ENCODE peak calls at places on chromosome 21, in ten cellular contexts. J is sigmoid colon, W is HepG2, C is K562, P is A549, F is transverse colon, H is esophagus muscularis mucosa, X is ovary, Z is upper lobe of left lung, V is stomach. Q is an unnamed sample.
A peak's percentile ranks its signal among the peaks of the same experiment; 100 is the strongest.

GRCh38 chr21:32940079-32941014 is 85.4 kb upstream of the OLIG2 start:
- DNase-seq in J (no peak), W (peak; percentile 39), C (peak; percentile 75), P (peak; percentile 7), F (peak; percentile 41), H (no peak), X (no peak), Z (no peak), V (peak; percentile 44), Q (no peak)

GRCh38 chr21:32590130-32590529 is 4.8 kb upstream of the TCP10L start:
- DNase-seq in J (no peak), W (no peak), C (no peak), P (no peak), F (no peak), H (no peak), X (no peak), Z (no peak), V (no peak), Q (no peak)

GRCh38 chr21:38766987-38767722 is 38.6 kb upstream of the ETS2 start:
- DNase-seq in J (no peak), W (peak; percentile 20), C (no peak), P (no peak), F (peak; percentile 42), H (no peak), X (no peak), Z (no peak), V (peak; percentile 29), Q (no peak)

GRCh38 chr21:20445971-20446370 is 552.2 kb upstream of the NCAM2 start:
- DNase-seq in J (no peak), W (no peak), C (no peak), P (no peak), F (no peak), H (no peak), X (no peak), Z (no peak), V (no peak), Q (no peak)

GRCh38 chr21:31612889-31613785 is 46.4 kb upstream of the SOD1 start:
- DNase-seq in J (no peak), W (no peak), C (no peak), P (no peak), F (no peak), H (no peak), X (no peak), Z (peak; percentile 9), V (no peak), Q (no peak)

GRCh38 chr21:23507501-23507900 is 2099.8 kb downstream of the MRPL39 start:
- DNase-seq in J (no peak), W (no peak), C (no peak), P (no peak), F (no peak), H (no peak), X (no peak), Z (no peak), V (no peak), Q (no peak)

GRCh38 chr21:39007532-39007931 is 175.7 kb downstream of the PSMG1 start:
- DNase-seq in J (no peak), W (no peak), C (no peak), P (no peak), F (no peak), H (no peak), X (no peak), Z (no peak), V (no peak), Q (no peak)

GRCh38 chr21:39386194-39386593 is 37.3 kb upstream of the HMGN1 start:
- DNase-seq in J (peak; percentile 69), W (peak; percentile 75), C (no peak), P (no peak), F (no peak), H (no peak), X (peak; percentile 42), Z (peak; percentile 62), V (peak; percentile 37), Q (no peak)

GRCh38 chr21:33140288-33140687 is 70.3 kb downstream of the OLIG1 start:
- DNase-seq in J (no peak), W (no peak), C (no peak), P (no peak), F (no peak), H (no peak), X (no peak), Z (no peak), V (no peak), Q (no peak)

GRCh38 chr21:36321325-36322082 is 1.5 kb downstream of the MORC3 start:
- DNase-seq in J (no peak), W (no peak), C (peak; percentile 23), P (no peak), F (no peak), H (no peak), X (peak; percentile 8), Z (no peak), V (peak; percentile 33), Q (no peak)

GRCh38 chr21:22544747-22545146 is 1546.5 kb downstream of the NCAM2 start:
- DNase-seq in J (no peak), W (no peak), C (no peak), P (no peak), F (no peak), H (no peak), X (no peak), Z (no peak), V (no peak), Q (no peak)

GRCh38 chr21:31405638-31406037 is 61.6 kb upstream of the TIAM1 start:
- DNase-seq in J (peak; percentile 42), W (no peak), C (no peak), P (no peak), F (no peak), H (no peak), X (no peak), Z (no peak), V (no peak), Q (no peak)

GRCh38 chr21:31873696-31874599 is 1.1 kb downstream of the HUNK start:
- DNase-seq in J (peak; percentile 72), W (no peak), C (peak; percentile 77), P (peak; percentile 36), F (peak; percentile 68), H (no peak), X (no peak), Z (peak; percentile 94), V (peak; percentile 51), Q (no peak)

GRCh38 chr21:15172963-15173362 is 108.2 kb upstream of the NRIP1 start:
- DNase-seq in J (no peak), W (peak; percentile 31), C (no peak), P (no peak), F (no peak), H (no peak), X (no peak), Z (no peak), V (no peak), Q (no peak)

GRCh38 chr21:44350773-44351481 is 2.5 kb upstream of the TRPM2 start:
- DNase-seq in J (no peak), W (no peak), C (no peak), P (no peak), F (no peak), H (no peak), X (no peak), Z (peak; percentile 79), V (no peak), Q (peak; percentile 57)
- H3K4me1 ChIP-seq in J (peaks cover 10% of the 10 kb centered on the region), W (peaks cover 22% of the 10 kb centered on the region), C (no peaks in the 10 kb centered on the region), P (no peaks in the 10 kb centered on the region), F (no peaks in the 10 kb centered on the region), H (peaks cover 12% of the 10 kb centered on the region), X (no peaks in the 10 kb centered on the region), Z (peaks cover 6% of the 10 kb centered on the region), V (no peaks in the 10 kb centered on the region), Q (peaks cover 24% of the 10 kb centered on the region)

GRCh38 chr21:26843912-26844257 is 1.3 kb downstream of the ADAMTS1 start:
- DNase-seq in J (no peak), W (no peak), C (no peak), P (no peak), F (no peak), H (no peak), X (no peak), Z (no peak), V (no peak), Q (no peak)

GRCh38 chr21:26840912-26841311 is 4.3 kb downstream of the ADAMTS1 start:
- DNase-seq in J (peak; percentile 84), W (no peak), C (no peak), P (no peak), F (no peak), H (no peak), X (peak; percentile 37), Z (no peak), V (no peak), Q (no peak)

GRCh38 chr21:26840206-26840605 is 5.0 kb downstream of the ADAMTS1 start:
- DNase-seq in J (no peak), W (no peak), C (no peak), P (no peak), F (no peak), H (no peak), X (no peak), Z (peak; percentile 10), V (no peak), Q (no peak)

GRCh38 chr21:26842976-26843911 is 2.0 kb downstream of the ADAMTS1 start:
- DNase-seq in J (peak; percentile 97), W (no peak), C (no peak), P (no peak), F (peak; percentile 87), H (peak; percentile 98), X (peak; percentile 92), Z (peak; percentile 93), V (peak; percentile 87), Q (peak; percentile 95)

GRCh38 chr21:26842300-26842699 is 2.9 kb downstream of the ADAMTS1 start:
- DNase-seq in J (no peak), W (no peak), C (no peak), P (no peak), F (no peak), H (no peak), X (no peak), Z (no peak), V (no peak), Q (no peak)
- TF ChIP-seq EP300 in J (no peak), W (no peak), C (no peak), P (no peak), F (no peak), H (no peak), X (no peak), Z (no peak), V (no peak), Q (no peak)

GRCh38 chr21:30268608-30269197 is 14.0 kb downstream of the KRTAP24-1 start:
- DNase-seq in J (no peak), W (no peak), C (peak; percentile 41), P (no peak), F (no peak), H (no peak), X (no peak), Z (no peak), V (no peak), Q (no peak)
- H3K4me1 ChIP-seq in J (no peaks in the 10 kb centered on the region), W (no peaks in the 10 kb centered on the region), C (no peaks in the 10 kb centered on the region), P (no peaks in the 10 kb centered on the region), F (no peaks in the 10 kb centered on the region), H (no peaks in the 10 kb centered on the region), X (no peaks in the 10 kb centered on the region), Z (no peaks in the 10 kb centered on the region), V (no peaks in the 10 kb centered on the region), Q (no peaks in the 10 kb centered on the region)

DNA sequence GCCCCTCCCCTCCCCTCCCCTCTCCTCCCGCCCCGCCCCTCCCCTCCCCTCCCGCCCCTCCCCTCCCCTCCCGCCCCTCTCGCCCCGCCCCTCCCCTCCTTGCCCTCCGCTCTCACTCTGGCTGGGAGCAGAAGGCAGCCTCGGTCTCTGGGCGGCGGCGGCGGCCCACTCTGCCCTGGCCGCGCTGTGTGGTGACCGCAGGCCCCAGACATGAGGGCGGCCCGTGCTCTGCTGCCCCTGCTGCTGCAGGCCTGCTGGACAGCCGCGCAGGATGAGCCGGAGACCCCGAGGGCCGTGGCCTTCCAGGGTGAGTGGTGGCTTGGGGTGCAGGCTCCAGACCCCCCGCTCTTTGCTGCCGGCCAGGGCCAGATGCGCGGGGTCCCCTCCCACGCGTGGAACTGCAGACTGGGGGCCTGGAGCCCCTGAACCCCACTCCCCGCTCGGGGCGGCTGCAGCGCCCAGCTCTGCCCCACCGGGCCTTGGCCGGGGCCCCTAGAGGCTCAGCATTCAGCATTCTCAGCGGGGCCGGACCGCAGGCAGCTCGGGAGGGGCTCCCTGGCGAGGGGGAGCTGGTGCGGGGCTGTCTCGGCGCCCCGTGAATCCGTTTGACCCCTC is at the start of gene COL6A1:
- DNase-seq in J (peak; percentile 91), W (no peak), C (peak; percentile 90), P (no peak), F (peak; percentile 64), H (no peak), X (peak; percentile 78), Z (peak; percentile 91), V (peak; percentile 59), Q (peak; percentile 83)
- TF ChIP-seq EP300 in J (no peak), W (no peak), C (no peak), P (no peak), F (no peak), H (no peak), X (no peak), Z (no peak), V (no peak), Q (no peak)